ENCODE peak calls at places on chromosomes 1 and 21, in eight cellular contexts. One of them, this sample, is unnamed.

GRCh38 chr1:4108341-4108740 is 208.3 kb upstream of the C1orf174 start:
- DNase-seq in stimulated activated CD8-positive, alpha-beta memory T cell treated with anti-CD3 and anti-CD28 coated beads, Interleukin-4, amount 100 ng/mL, for 4 hours: no peak
- DNase-seq in CD8-positive, alpha-beta T cell: no peak
- DNase-seq in NCI-H748 treated with DMSO at 0.1 percent for 48 hours: no peak
- DNase-seq in stimulated activated CD4-positive, alpha-beta T cell treated with anti-CD3 and anti-CD28 coated beads, Interleukin-15, amount 100 ng/mL, for 1 hour: no peak
- DNase-seq in BJ: no peak
- DNase-seq in HFFc6: no peak
- DNase-seq in nephron progenitor cell: peak
- DNase-seq in this sample: no peak

GRCh38 chr1:187517508-187517907 is 688.8 kb downstream of the PLA2G4A start:
- DNase-seq in HFFc6: no peak
- DNase-seq in BJ: no peak
- DNase-seq in stimulated activated CD8-positive, alpha-beta memory T cell treated with anti-CD3 and anti-CD28 coated beads, Interleukin-4, amount 100 ng/mL, for 4 hours: no peak
- DNase-seq in nephron progenitor cell: no peak
- DNase-seq in CD8-positive, alpha-beta T cell: no peak
- DNase-seq in stimulated activated CD4-positive, alpha-beta T cell treated with anti-CD3 and anti-CD28 coated beads, Interleukin-15, amount 100 ng/mL, for 1 hour: no peak
- DNase-seq in NCI-H748 treated with DMSO at 0.1 percent for 48 hours: peak
- DNase-seq in this sample: peak

GRCh38 chr1:115976062-115976899 is at the start of gene SLC22A15:
- DNase-seq in HFFc6: peak
- DNase-seq in NCI-H748 treated with DMSO at 0.1 percent for 48 hours: peak
- DNase-seq in stimulated activated CD8-positive, alpha-beta memory T cell treated with anti-CD3 and anti-CD28 coated beads, Interleukin-4, amount 100 ng/mL, for 4 hours: peak
- DNase-seq in nephron progenitor cell: peak
- DNase-seq in CD8-positive, alpha-beta T cell: peak
- DNase-seq in stimulated activated CD4-positive, alpha-beta T cell treated with anti-CD3 and anti-CD28 coated beads, Interleukin-15, amount 100 ng/mL, for 1 hour: no peak
- DNase-seq in BJ: no peak
- DNase-seq in this sample: peak

GRCh38 chr1:24541711-24542346 is 14.1 kb upstream of the NCMAP start:
- DNase-seq in HFFc6: no peak
- DNase-seq in nephron progenitor cell: peak
- DNase-seq in BJ: no peak
- DNase-seq in CD8-positive, alpha-beta T cell: no peak
- DNase-seq in NCI-H748 treated with DMSO at 0.1 percent for 48 hours: no peak
- DNase-seq in stimulated activated CD4-positive, alpha-beta T cell treated with anti-CD3 and anti-CD28 coated beads, Interleukin-15, amount 100 ng/mL, for 1 hour: no peak
- DNase-seq in stimulated activated CD8-positive, alpha-beta memory T cell treated with anti-CD3 and anti-CD28 coated beads, Interleukin-4, amount 100 ng/mL, for 4 hours: no peak
- DNase-seq in this sample: no peak

GRCh38 chr1:25922633-25923567 is 16.7 kb upstream of the STMN1 start:
- DNase-seq in CD8-positive, alpha-beta T cell: no peak
- DNase-seq in stimulated activated CD8-positive, alpha-beta memory T cell treated with anti-CD3 and anti-CD28 coated beads, Interleukin-4, amount 100 ng/mL, for 4 hours: no peak
- DNase-seq in HFFc6: no peak
- DNase-seq in stimulated activated CD4-positive, alpha-beta T cell treated with anti-CD3 and anti-CD28 coated beads, Interleukin-15, amount 100 ng/mL, for 1 hour: peak
- DNase-seq in NCI-H748 treated with DMSO at 0.1 percent for 48 hours: peak
- DNase-seq in BJ: no peak
- DNase-seq in nephron progenitor cell: peak
- DNase-seq in this sample: no peak

GRCh38 chr21:14766241-14766640 is 220.1 kb upstream of the SAMSN1 start:
- DNase-seq in stimulated activated CD8-positive, alpha-beta memory T cell treated with anti-CD3 and anti-CD28 coated beads, Interleukin-4, amount 100 ng/mL, for 4 hours: no peak
- DNase-seq in nephron progenitor cell: no peak
- DNase-seq in HFFc6: no peak
- DNase-seq in NCI-H748 treated with DMSO at 0.1 percent for 48 hours: no peak
- DNase-seq in CD8-positive, alpha-beta T cell: no peak
- DNase-seq in BJ: no peak
- DNase-seq in stimulated activated CD4-positive, alpha-beta T cell treated with anti-CD3 and anti-CD28 coated beads, Interleukin-15, amount 100 ng/mL, for 1 hour: no peak
- DNase-seq in this sample: no peak

GRCh38 chr1:244075247-244075722 is 24.2 kb downstream of the ZBTB18 start:
- DNase-seq in CD8-positive, alpha-beta T cell: no peak
- DNase-seq in BJ: no peak
- DNase-seq in nephron progenitor cell: no peak
- DNase-seq in stimulated activated CD8-positive, alpha-beta memory T cell treated with anti-CD3 and anti-CD28 coated beads, Interleukin-4, amount 100 ng/mL, for 4 hours: no peak
- DNase-seq in HFFc6: no peak
- DNase-seq in NCI-H748 treated with DMSO at 0.1 percent for 48 hours: no peak
- DNase-seq in stimulated activated CD4-positive, alpha-beta T cell treated with anti-CD3 and anti-CD28 coated beads, Interleukin-15, amount 100 ng/mL, for 1 hour: no peak
- DNase-seq in this sample: no peak

GRCh38 chr1:191206808-191207207 is 729.1 kb upstream of the BRINP3 start:
- DNase-seq in nephron progenitor cell: no peak
- DNase-seq in stimulated activated CD8-positive, alpha-beta memory T cell treated with anti-CD3 and anti-CD28 coated beads, Interleukin-4, amount 100 ng/mL, for 4 hours: no peak
- DNase-seq in HFFc6: no peak
- DNase-seq in stimulated activated CD4-positive, alpha-beta T cell treated with anti-CD3 and anti-CD28 coated beads, Interleukin-15, amount 100 ng/mL, for 1 hour: no peak
- DNase-seq in CD8-positive, alpha-beta T cell: no peak
- DNase-seq in NCI-H748 treated with DMSO at 0.1 percent for 48 hours: no peak
- DNase-seq in BJ: no peak
- DNase-seq in this sample: peak

GRCh38 chr1:63797056-63797726 is 23.4 kb downstream of the ROR1 start:
- DNase-seq in stimulated activated CD8-positive, alpha-beta memory T cell treated with anti-CD3 and anti-CD28 coated beads, Interleukin-4, amount 100 ng/mL, for 4 hours: no peak
- DNase-seq in NCI-H748 treated with DMSO at 0.1 percent for 48 hours: no peak
- DNase-seq in CD8-positive, alpha-beta T cell: no peak
- DNase-seq in nephron progenitor cell: no peak
- DNase-seq in BJ: no peak
- DNase-seq in stimulated activated CD4-positive, alpha-beta T cell treated with anti-CD3 and anti-CD28 coated beads, Interleukin-15, amount 100 ng/mL, for 1 hour: no peak
- DNase-seq in HFFc6: no peak
- DNase-seq in this sample: no peak

GRCh38 chr1:193070942-193071341 is 11.5 kb downstream of the RO60 start:
- DNase-seq in BJ: no peak
- DNase-seq in CD8-positive, alpha-beta T cell: no peak
- DNase-seq in nephron progenitor cell: no peak
- DNase-seq in HFFc6: no peak
- DNase-seq in NCI-H748 treated with DMSO at 0.1 percent for 48 hours: no peak
- DNase-seq in stimulated activated CD4-positive, alpha-beta T cell treated with anti-CD3 and anti-CD28 coated beads, Interleukin-15, amount 100 ng/mL, for 1 hour: no peak
- DNase-seq in stimulated activated CD8-positive, alpha-beta memory T cell treated with anti-CD3 and anti-CD28 coated beads, Interleukin-4, amount 100 ng/mL, for 4 hours: no peak
- DNase-seq in this sample: peak

GRCh38 chr1:161117681-161118581 is at the start of the genes NIT1 and PFDN2:
- DNase-seq in stimulated activated CD8-positive, alpha-beta memory T cell treated with anti-CD3 and anti-CD28 coated beads, Interleukin-4, amount 100 ng/mL, for 4 hours: peak
- DNase-seq in CD8-positive, alpha-beta T cell: peak
- DNase-seq in NCI-H748 treated with DMSO at 0.1 percent for 48 hours: peak
- DNase-seq in nephron progenitor cell: peak
- DNase-seq in HFFc6: peak
- DNase-seq in stimulated activated CD4-positive, alpha-beta T cell treated with anti-CD3 and anti-CD28 coated beads, Interleukin-15, amount 100 ng/mL, for 1 hour: peak
- DNase-seq in BJ: no peak
- DNase-seq in this sample: peak

GRCh38 chr1:93528416-93528815 is 80.5 kb downstream of the FNBP1L start:
- DNase-seq in nephron progenitor cell: no peak
- DNase-seq in stimulated activated CD8-positive, alpha-beta memory T cell treated with anti-CD3 and anti-CD28 coated beads, Interleukin-4, amount 100 ng/mL, for 4 hours: no peak
- DNase-seq in stimulated activated CD4-positive, alpha-beta T cell treated with anti-CD3 and anti-CD28 coated beads, Interleukin-15, amount 100 ng/mL, for 1 hour: no peak
- DNase-seq in NCI-H748 treated with DMSO at 0.1 percent for 48 hours: no peak
- DNase-seq in HFFc6: no peak
- DNase-seq in CD8-positive, alpha-beta T cell: no peak
- DNase-seq in BJ: no peak
- DNase-seq in this sample: no peak

GRCh38 chr1:228029281-228029680 is 22.5 kb downstream of the WNT3A start:
- DNase-seq in stimulated activated CD4-positive, alpha-beta T cell treated with anti-CD3 and anti-CD28 coated beads, Interleukin-15, amount 100 ng/mL, for 1 hour: no peak
- DNase-seq in CD8-positive, alpha-beta T cell: no peak
- DNase-seq in stimulated activated CD8-positive, alpha-beta memory T cell treated with anti-CD3 and anti-CD28 coated beads, Interleukin-4, amount 100 ng/mL, for 4 hours: no peak
- DNase-seq in HFFc6: no peak
- DNase-seq in NCI-H748 treated with DMSO at 0.1 percent for 48 hours: no peak
- DNase-seq in nephron progenitor cell: no peak
- DNase-seq in BJ: no peak
- DNase-seq in this sample: no peak

GRCh38 chr1:106699436-106699835 is 357.0 kb upstream of the PRMT6 start:
- DNase-seq in CD8-positive, alpha-beta T cell: no peak
- DNase-seq in nephron progenitor cell: no peak
- DNase-seq in HFFc6: no peak
- DNase-seq in stimulated activated CD4-positive, alpha-beta T cell treated with anti-CD3 and anti-CD28 coated beads, Interleukin-15, amount 100 ng/mL, for 1 hour: no peak
- DNase-seq in stimulated activated CD8-positive, alpha-beta memory T cell treated with anti-CD3 and anti-CD28 coated beads, Interleukin-4, amount 100 ng/mL, for 4 hours: no peak
- DNase-seq in NCI-H748 treated with DMSO at 0.1 percent for 48 hours: no peak
- DNase-seq in BJ: no peak
- DNase-seq in this sample: no peak